ENCODE peak calls at places on chromosomes 12 and 14, in ten cellular contexts. A is A549, P is ovary, E is fibroblast of the aortic adventitia, R is GM13977, J is activated B cell treated with CpG ODN at 0.5 μM for 24 hours, X is foreskin fibroblast, H is psoas muscle, B is dorsolateral prefrontal cortex, T is type B pancreatic cell. Y is an unnamed sample.

GRCh38 chr12:64700532-64700931 is 58.7 kb downstream of the GNS start:
- DNase-seq in A (no peak), E (no peak), P (no peak), B (no peak), H (no peak), X (peak; percentile 25), J (no peak), T (no peak), R (no peak), Y (no peak)

GRCh38 chr12:54795664-54796063 is 58.7 kb upstream of the MUCL1 start:
- DNase-seq in A (no peak), P (no peak), H (no peak), T (no peak), R (no peak), E (no peak), J (no peak), X (no peak), B (no peak), Y (no peak)

GRCh38 chr12:49129332-49130150 is 1.7 kb downstream of the TUBA1B start:
- DNase-seq in A (no peak), R (no peak), X (no peak), B (no peak), J (no peak), H (peak; percentile 21), P (no peak), E (no peak), T (no peak), Y (no peak)

GRCh38 chr12:8950287-8950574 is 786 bp upstream of the M6PR start:
- DNase-seq in X (no peak), J (no peak), T (no peak), B (no peak), H (no peak), E (no peak), R (no peak), A (no peak), P (no peak), Y (no peak)

GRCh38 chr12:87160848-87161601 is 868.2 kb downstream of the C12orf50 start:
- DNase-seq in P (no peak), H (no peak), R (no peak), E (no peak), A (peak; percentile 22), X (peak; percentile 22), J (no peak), T (no peak), B (no peak), Y (no peak)

GRCh38 chr14:32620724-32621123 is 291.6 kb downstream of the AKAP6 start:
- DNase-seq in E (no peak), X (peak; percentile 58), P (no peak), H (no peak), J (no peak), B (no peak), R (no peak), A (no peak), T (no peak), Y (no peak)

GRCh38 chr14:34700622-34701130 is 13.7 kb downstream of the CFL2 start:
- DNase-seq in X (no peak), J (no peak), P (no peak), H (no peak), T (no peak), R (no peak), A (peak; percentile 26), B (no peak), E (no peak), Y (no peak)

GRCh38 chr12:80821513-80822000 is 104.8 kb downstream of the MYF5 start:
- DNase-seq in T (no peak), J (no peak), R (no peak), X (no peak), B (no peak), P (no peak), A (no peak), E (no peak), H (no peak), Y (no peak)

GRCh38 chr14:38366374-38366773 is 110.5 kb upstream of the CLEC14A start:
- DNase-seq in A (no peak), B (no peak), X (peak; percentile 25), E (no peak), T (no peak), P (no peak), R (no peak), H (no peak), J (no peak), Y (no peak)

GRCh38 chr14:60561845-60562746 is 53.1 kb downstream of the SIX6 start:
- DNase-seq in H (peak; percentile 31), A (peak; percentile 81), E (peak; percentile 94), P (no peak), X (peak; percentile 86), T (no peak), B (peak; percentile 28), R (peak; percentile 39), J (no peak), Y (no peak)

GRCh38 chr12:15682826-15683225 is 106.4 kb downstream of the EPS8 start:
- DNase-seq in A (peak; percentile 20), R (no peak), T (no peak), E (no peak), P (no peak), J (no peak), H (no peak), X (peak; percentile 60), B (no peak), Y (no peak)

GRCh38 chr14:89767861-89768268 is 186.7 kb downstream of the EFCAB11 start:
- DNase-seq in R (peak; percentile 50), J (peak; percentile 28), E (peak; percentile 64), X (peak; percentile 72), T (no peak), H (no peak), A (peak; percentile 38), P (no peak), B (no peak), Y (no peak)

GRCh38 chr14:56555921-56556570 is 23.6 kb upstream of the TMEM260 start:
- DNase-seq in H (no peak), R (peak; percentile 12), J (no peak), P (no peak), B (no peak), A (peak; percentile 58), E (peak; percentile 59), T (no peak), X (peak; percentile 59), Y (no peak)
- TF ChIP-seq CTCF in H (peak; percentile 24), R (peak; percentile 49), J (no peak), P (peak; percentile 26), B (peak; percentile 72), A (peak; percentile 65), E (peak; percentile 68), T (peak; percentile 72), X (peak; percentile 53), Y (peak; percentile 54)

GRCh38 chr14:99524804-99525698 is 43.8 kb downstream of the CCNK start:
- DNase-seq in R (no peak), P (peak; percentile 35), J (no peak), H (peak; percentile 10), A (peak; percentile 62), T (no peak), E (peak; percentile 69), X (peak; percentile 55), B (no peak), Y (no peak)
- TF ChIP-seq CTCF in R (no peak), P (no peak), J (no peak), H (no peak), A (peak; percentile 55), T (peak; percentile 52), E (peak; percentile 47), X (peak; percentile 47), B (peak; percentile 2), Y (peak; percentile 51)

GRCh38 chr14:20143911-20144310 is 5.3 kb downstream of the OR4N5 start:
- DNase-seq in A (peak; percentile 23), P (no peak), E (no peak), H (no peak), T (no peak), X (no peak), J (no peak), B (no peak), R (no peak), Y (no peak)
- TF ChIP-seq CTCF in A (no peak), P (no peak), E (no peak), H (no peak), T (no peak), X (no peak), J (no peak), B (no peak), R (no peak), Y (no peak)

GRCh38 chr12:6553051-6553868 is 2.6 kb downstream of the IFFO1 start:
- DNase-seq in A (no peak), X (peak; percentile 93), P (no peak), B (peak; percentile 52), T (no peak), E (peak; percentile 86), H (peak; percentile 78), R (no peak), J (no peak), Y (no peak)
- TF ChIP-seq CTCF in A (no peak), X (no peak), P (no peak), B (no peak), T (no peak), E (no peak), H (no peak), R (no peak), J (no peak), Y (no peak)

DNA sequence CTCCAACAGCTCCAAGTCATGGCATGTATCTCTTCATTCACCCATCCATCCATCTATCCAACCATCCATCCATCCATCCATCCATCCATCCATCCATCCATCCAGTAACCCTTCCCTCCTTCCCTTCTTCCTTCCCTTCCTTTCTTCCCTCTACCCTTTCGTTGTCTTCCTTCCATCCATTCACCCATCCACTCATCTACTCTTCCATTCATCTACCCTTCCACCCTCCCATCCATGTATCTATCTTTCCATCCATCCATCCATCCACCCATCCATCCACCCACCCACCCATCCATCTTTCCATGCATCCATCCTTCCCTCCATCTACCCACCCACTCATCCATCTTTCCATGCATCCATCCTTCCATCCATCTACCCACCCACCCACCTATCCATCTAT is 53.2 kb upstream of the FBXO21 start:
- DNase-seq in R (no peak), T (no peak), A (no peak), B (no peak), E (no peak), H (no peak), J (no peak), X (no peak), P (no peak), Y (no peak)
- TF ChIP-seq CTCF in R (no peak), T (no peak), A (no peak), B (no peak), E (no peak), H (no peak), J (no peak), X (no peak), P (no peak), Y (no peak)

GRCh38 chr12:91332305-91332704 is 149.7 kb upstream of the DCN start:
- DNase-seq in J (no peak), P (no peak), X (no peak), H (no peak), A (no peak), R (no peak), T (no peak), E (peak; percentile 54), B (no peak), Y (no peak)
- TF ChIP-seq CTCF in J (no peak), P (peak; percentile 41), X (no peak), H (no peak), A (no peak), R (no peak), T (no peak), E (peak; percentile 19), B (peak; percentile 41), Y (peak; percentile 62)